ENCODE peak calls at places on chromosomes 3 and 15, in ten cellular contexts. One of them, this sample, is unnamed.
A peak's percentile ranks its signal among the peaks of the same experiment; 100 is the strongest.

GRCh38 chr3:70985572-70985971 is 598.0 kb downstream of the FOXP1 start:
- DNase-seq in fibroblast of lung: no peak
- DNase-seq in AG04450: no peak
- DNase-seq in aorta: no peak
- DNase-seq in naive thymus-derived CD4-positive, alpha-beta T cell: no peak
- DNase-seq in heart right ventricle: no peak
- DNase-seq in MM.1S: no peak
- DNase-seq in HepG2: no peak
- DNase-seq in neural progenitor cell: no peak
- DNase-seq in lower lobe of right lung: no peak
- DNase-seq in this sample: no peak

GRCh38 chr15:93055211-93055763 is 33.7 kb downstream of the RGMA start:
- DNase-seq in fibroblast of lung: no peak
- DNase-seq in AG04450: no peak
- DNase-seq in aorta: no peak
- DNase-seq in naive thymus-derived CD4-positive, alpha-beta T cell: no peak
- DNase-seq in heart right ventricle: no peak
- DNase-seq in MM.1S: no peak
- DNase-seq in HepG2: no peak
- DNase-seq in neural progenitor cell: no peak
- DNase-seq in lower lobe of right lung: no peak
- DNase-seq in this sample: no peak

GRCh38 chr3:42709621-42710020 is 7.0 kb upstream of the HHATL start:
- DNase-seq in fibroblast of lung: no peak
- DNase-seq in AG04450: no peak
- DNase-seq in aorta: peak; percentile 62
- DNase-seq in naive thymus-derived CD4-positive, alpha-beta T cell: no peak
- DNase-seq in heart right ventricle: no peak
- DNase-seq in MM.1S: no peak
- DNase-seq in HepG2: no peak
- DNase-seq in neural progenitor cell: no peak
- DNase-seq in lower lobe of right lung: peak; percentile 32
- DNase-seq in this sample: no peak

GRCh38 chr3:42690766-42691680 is 5.7 kb downstream of the KLHL40 start:
- DNase-seq in fibroblast of lung: no peak
- DNase-seq in AG04450: no peak
- DNase-seq in aorta: peak; percentile 62
- DNase-seq in naive thymus-derived CD4-positive, alpha-beta T cell: no peak
- DNase-seq in heart right ventricle: no peak
- DNase-seq in MM.1S: no peak
- DNase-seq in HepG2: no peak
- DNase-seq in neural progenitor cell: no peak
- DNase-seq in lower lobe of right lung: peak; percentile 39
- DNase-seq in this sample: no peak

GRCh38 chr3:16658004-16658932 is 53.0 kb upstream of the DAZL start:
- DNase-seq in fibroblast of lung: no peak
- DNase-seq in AG04450: no peak
- DNase-seq in aorta: no peak
- DNase-seq in naive thymus-derived CD4-positive, alpha-beta T cell: no peak
- DNase-seq in heart right ventricle: no peak
- DNase-seq in MM.1S: no peak
- DNase-seq in HepG2: no peak
- DNase-seq in neural progenitor cell: peak; percentile 89
- DNase-seq in lower lobe of right lung: no peak
- DNase-seq in this sample: no peak

GRCh38 chr15:43144512-43144911 is 11.1 kb downstream of the TMEM62 start:
- DNase-seq in fibroblast of lung: no peak
- DNase-seq in AG04450: no peak
- DNase-seq in aorta: no peak
- DNase-seq in naive thymus-derived CD4-positive, alpha-beta T cell: no peak
- DNase-seq in heart right ventricle: no peak
- DNase-seq in MM.1S: no peak
- DNase-seq in HepG2: no peak
- DNase-seq in neural progenitor cell: no peak
- DNase-seq in lower lobe of right lung: no peak
- DNase-seq in this sample: no peak

GRCh38 chr3:131047582-131047981 is 20.9 kb downstream of the NEK11 start:
- DNase-seq in fibroblast of lung: no peak
- DNase-seq in AG04450: no peak
- DNase-seq in aorta: no peak
- DNase-seq in naive thymus-derived CD4-positive, alpha-beta T cell: no peak
- DNase-seq in heart right ventricle: no peak
- DNase-seq in MM.1S: peak; percentile 82
- DNase-seq in HepG2: peak; percentile 19
- DNase-seq in neural progenitor cell: no peak
- DNase-seq in lower lobe of right lung: no peak
- DNase-seq in this sample: no peak

GRCh38 chr3:106397004-106397403 is 528.2 kb upstream of the CBLB start:
- DNase-seq in fibroblast of lung: no peak
- DNase-seq in AG04450: no peak
- DNase-seq in aorta: no peak
- DNase-seq in naive thymus-derived CD4-positive, alpha-beta T cell: no peak
- DNase-seq in heart right ventricle: no peak
- DNase-seq in MM.1S: no peak
- DNase-seq in HepG2: no peak
- DNase-seq in neural progenitor cell: no peak
- DNase-seq in lower lobe of right lung: no peak
- DNase-seq in this sample: no peak

GRCh38 chr3:37993067-37993809 is 2.7 kb downstream of the VILL start:
- DNase-seq in fibroblast of lung: no peak
- DNase-seq in AG04450: no peak
- DNase-seq in aorta: peak; percentile 22
- DNase-seq in naive thymus-derived CD4-positive, alpha-beta T cell: peak; percentile 12
- DNase-seq in heart right ventricle: no peak
- DNase-seq in MM.1S: no peak
- DNase-seq in HepG2: no peak
- DNase-seq in neural progenitor cell: no peak
- DNase-seq in lower lobe of right lung: no peak
- DNase-seq in this sample: no peak

GRCh38 chr3:37991109-37991508 is 523 bp downstream of the VILL start:
- DNase-seq in fibroblast of lung: no peak
- DNase-seq in AG04450: no peak
- DNase-seq in aorta: no peak
- DNase-seq in naive thymus-derived CD4-positive, alpha-beta T cell: no peak
- DNase-seq in heart right ventricle: no peak
- DNase-seq in MM.1S: no peak
- DNase-seq in HepG2: no peak
- DNase-seq in neural progenitor cell: no peak
- DNase-seq in lower lobe of right lung: no peak
- DNase-seq in this sample: no peak

GRCh38 chr3:37991823-37992222 is 1.2 kb downstream of the VILL start:
- DNase-seq in fibroblast of lung: no peak
- DNase-seq in AG04450: no peak
- DNase-seq in aorta: peak; percentile 45
- DNase-seq in naive thymus-derived CD4-positive, alpha-beta T cell: no peak
- DNase-seq in heart right ventricle: no peak
- DNase-seq in MM.1S: no peak
- DNase-seq in HepG2: no peak
- DNase-seq in neural progenitor cell: no peak
- DNase-seq in lower lobe of right lung: no peak
- DNase-seq in this sample: no peak

GRCh38 chr3:37993811-37994638 is 3.4 kb downstream of the VILL start:
- DNase-seq in fibroblast of lung: peak; percentile 79
- DNase-seq in AG04450: no peak
- DNase-seq in aorta: peak; percentile 95
- DNase-seq in naive thymus-derived CD4-positive, alpha-beta T cell: peak; percentile 54
- DNase-seq in heart right ventricle: peak; percentile 81
- DNase-seq in MM.1S: peak; percentile 69
- DNase-seq in HepG2: no peak
- DNase-seq in neural progenitor cell: peak; percentile 61
- DNase-seq in lower lobe of right lung: peak; percentile 91
- DNase-seq in this sample: peak; percentile 77

DNA sequence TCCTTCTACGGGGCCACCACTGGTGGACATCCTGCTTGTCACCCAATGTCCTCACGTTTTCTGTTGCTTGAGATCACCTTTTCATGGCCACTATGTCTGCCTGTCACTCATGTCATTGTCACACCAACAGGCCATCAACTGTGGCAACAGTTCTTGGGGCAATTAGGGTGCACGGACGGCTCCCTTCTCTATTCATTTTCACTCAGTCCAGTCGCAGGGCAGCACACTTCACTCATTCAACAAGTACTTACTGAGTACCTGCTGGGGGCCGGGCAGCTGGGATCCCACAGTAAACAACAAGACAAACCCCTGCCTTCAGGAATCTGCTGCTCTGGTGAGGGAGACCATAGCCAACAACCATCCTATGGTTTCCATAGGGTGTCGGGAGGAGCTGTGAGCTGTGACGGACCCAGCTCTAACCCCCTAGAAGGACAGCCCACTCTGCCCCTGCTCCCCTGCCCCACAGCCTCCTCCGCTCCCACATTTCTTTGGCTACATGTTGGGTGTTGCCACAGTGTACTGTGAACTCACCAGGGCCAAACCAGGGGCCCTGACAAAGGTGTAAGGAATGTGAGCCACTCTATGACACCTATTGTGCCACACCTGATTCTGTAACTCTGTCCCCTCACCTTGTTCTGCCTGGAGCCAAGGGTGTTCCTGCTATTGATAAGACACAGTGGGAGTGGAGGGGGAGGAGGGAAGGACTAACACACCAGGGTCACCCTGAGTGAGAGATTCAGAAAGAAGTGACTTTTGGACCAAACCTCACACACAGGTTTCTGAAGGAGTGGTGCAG is 1.9 kb downstream of the VILL start:
- DNase-seq in fibroblast of lung: no peak
- DNase-seq in AG04450: no peak
- DNase-seq in aorta: peak; percentile 47
- DNase-seq in naive thymus-derived CD4-positive, alpha-beta T cell: no peak
- DNase-seq in heart right ventricle: no peak
- DNase-seq in MM.1S: no peak
- DNase-seq in HepG2: peak; percentile 48
- DNase-seq in neural progenitor cell: no peak
- DNase-seq in lower lobe of right lung: no peak
- DNase-seq in this sample: peak; percentile 16
- H3K27ac ChIP-seq in fibroblast of lung: no peak overlapping the region
- H3K27ac ChIP-seq in AG04450: no peak overlapping the region
- H3K27ac ChIP-seq in aorta: no peak overlapping the region
- H3K27ac ChIP-seq in naive thymus-derived CD4-positive, alpha-beta T cell: no peak overlapping the region
- H3K27ac ChIP-seq in heart right ventricle: no peak overlapping the region
- H3K27ac ChIP-seq in MM.1S: no peak overlapping the region
- H3K27ac ChIP-seq in HepG2: no peak overlapping the region
- H3K27ac ChIP-seq in neural progenitor cell: no peak overlapping the region
- H3K27ac ChIP-seq in lower lobe of right lung: no peak overlapping the region
- H3K27ac ChIP-seq in this sample: no peak overlapping the region

DNA sequence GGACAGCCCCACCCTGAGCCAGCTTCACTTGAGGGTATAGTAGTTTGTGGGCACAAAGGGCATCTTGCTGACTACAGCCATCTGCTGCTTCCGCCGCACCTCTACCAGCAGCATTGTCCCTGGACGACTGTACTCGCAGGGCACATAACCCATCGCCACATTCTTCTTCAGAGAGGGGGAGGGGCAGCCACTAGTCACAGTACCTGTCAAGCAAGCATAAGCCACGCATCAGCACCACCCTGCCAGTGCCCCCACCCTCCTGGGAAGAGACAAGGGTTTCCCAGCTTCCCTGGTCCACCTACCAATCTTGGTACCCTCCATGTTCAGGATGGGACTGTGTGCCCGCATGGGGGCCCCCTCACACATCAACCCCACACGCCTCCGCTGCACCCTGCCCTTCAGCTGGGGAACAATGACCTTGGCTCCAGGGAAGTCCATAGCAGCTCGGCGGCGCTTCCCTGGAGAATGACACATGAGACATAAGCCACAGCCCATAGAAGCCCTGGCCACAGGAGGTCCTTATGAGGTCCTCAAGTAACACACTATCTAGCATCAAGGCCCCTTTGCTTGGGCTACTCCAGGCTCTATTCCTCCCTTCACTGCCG is 4.7 kb downstream of the AMT start:
- DNase-seq in fibroblast of lung: no peak
- DNase-seq in AG04450: no peak
- DNase-seq in aorta: no peak
- DNase-seq in naive thymus-derived CD4-positive, alpha-beta T cell: no peak
- DNase-seq in heart right ventricle: no peak
- DNase-seq in MM.1S: no peak
- DNase-seq in HepG2: no peak
- DNase-seq in neural progenitor cell: no peak
- DNase-seq in lower lobe of right lung: no peak
- DNase-seq in this sample: no peak
- H3K27ac ChIP-seq in fibroblast of lung: no peak overlapping the region
- H3K27ac ChIP-seq in AG04450: no peak overlapping the region
- H3K27ac ChIP-seq in aorta: no peak overlapping the region
- H3K27ac ChIP-seq in naive thymus-derived CD4-positive, alpha-beta T cell: peak overlapping the region; percentile 81
- H3K27ac ChIP-seq in heart right ventricle: peak overlapping the region; percentile 7
- H3K27ac ChIP-seq in MM.1S: no peak overlapping the region
- H3K27ac ChIP-seq in HepG2: no peak overlapping the region
- H3K27ac ChIP-seq in neural progenitor cell: no peak overlapping the region
- H3K27ac ChIP-seq in lower lobe of right lung: peak overlapping the region; percentile 73
- H3K27ac ChIP-seq in this sample: no peak overlapping the region

DNA sequence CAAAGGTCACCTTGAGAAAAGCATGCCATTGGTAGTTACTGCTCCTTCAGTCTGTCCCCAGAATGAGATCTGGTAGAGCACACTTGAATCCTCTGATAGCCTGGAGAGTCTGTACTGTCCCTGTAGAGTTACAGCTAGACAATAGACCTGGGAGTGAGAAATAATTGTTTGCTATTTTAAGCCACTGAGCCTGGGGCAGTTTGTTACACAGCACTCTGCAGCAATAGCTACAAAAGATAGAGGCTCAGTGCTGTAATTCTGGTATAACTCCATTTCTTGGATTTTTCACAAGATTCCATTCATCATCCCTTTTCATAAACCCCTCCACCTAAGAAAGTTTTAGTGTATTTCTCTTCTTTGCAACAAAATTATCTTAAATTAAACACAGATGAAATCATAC is 242.7 kb upstream of the ARRDC4 start:
- DNase-seq in fibroblast of lung: no peak
- DNase-seq in AG04450: no peak
- DNase-seq in aorta: no peak
- DNase-seq in naive thymus-derived CD4-positive, alpha-beta T cell: no peak
- DNase-seq in heart right ventricle: no peak
- DNase-seq in MM.1S: no peak
- DNase-seq in HepG2: no peak
- DNase-seq in neural progenitor cell: no peak
- DNase-seq in lower lobe of right lung: no peak
- DNase-seq in this sample: no peak
- H3K27ac ChIP-seq in fibroblast of lung: no peak overlapping the region
- H3K27ac ChIP-seq in AG04450: no peak overlapping the region
- H3K27ac ChIP-seq in aorta: no peak overlapping the region
- H3K27ac ChIP-seq in naive thymus-derived CD4-positive, alpha-beta T cell: no peak overlapping the region
- H3K27ac ChIP-seq in heart right ventricle: no peak overlapping the region
- H3K27ac ChIP-seq in MM.1S: no peak overlapping the region
- H3K27ac ChIP-seq in HepG2: no peak overlapping the region
- H3K27ac ChIP-seq in neural progenitor cell: no peak overlapping the region
- H3K27ac ChIP-seq in lower lobe of right lung: no peak overlapping the region
- H3K27ac ChIP-seq in this sample: no peak overlapping the region

GRCh38 chr15:82692171-82692570 is 17.5 kb downstream of the AP3B2 start:
- DNase-seq in fibroblast of lung: no peak
- DNase-seq in AG04450: no peak
- DNase-seq in aorta: no peak
- DNase-seq in naive thymus-derived CD4-positive, alpha-beta T cell: no peak
- DNase-seq in heart right ventricle: no peak
- DNase-seq in MM.1S: no peak
- DNase-seq in HepG2: no peak
- DNase-seq in neural progenitor cell: no peak
- DNase-seq in lower lobe of right lung: no peak
- DNase-seq in this sample: no peak

GRCh38 chr15:82689147-82689546 is 20.5 kb downstream of the AP3B2 start:
- DNase-seq in fibroblast of lung: no peak
- DNase-seq in AG04450: no peak
- DNase-seq in aorta: no peak
- DNase-seq in naive thymus-derived CD4-positive, alpha-beta T cell: no peak
- DNase-seq in heart right ventricle: no peak
- DNase-seq in MM.1S: no peak
- DNase-seq in HepG2: no peak
- DNase-seq in neural progenitor cell: no peak
- DNase-seq in lower lobe of right lung: no peak
- DNase-seq in this sample: no peak

GRCh38 chr15:82688691-82689090 is 21.0 kb downstream of the AP3B2 start:
- DNase-seq in fibroblast of lung: no peak
- DNase-seq in AG04450: no peak
- DNase-seq in aorta: no peak
- DNase-seq in naive thymus-derived CD4-positive, alpha-beta T cell: no peak
- DNase-seq in heart right ventricle: no peak
- DNase-seq in MM.1S: no peak
- DNase-seq in HepG2: no peak
- DNase-seq in neural progenitor cell: no peak
- DNase-seq in lower lobe of right lung: no peak
- DNase-seq in this sample: no peak
- H3K27ac ChIP-seq in fibroblast of lung: no peak overlapping the region
- H3K27ac ChIP-seq in AG04450: no peak overlapping the region
- H3K27ac ChIP-seq in aorta: no peak overlapping the region
- H3K27ac ChIP-seq in naive thymus-derived CD4-positive, alpha-beta T cell: no peak overlapping the region
- H3K27ac ChIP-seq in heart right ventricle: no peak overlapping the region
- H3K27ac ChIP-seq in MM.1S: no peak overlapping the region
- H3K27ac ChIP-seq in HepG2: no peak overlapping the region
- H3K27ac ChIP-seq in neural progenitor cell: no peak overlapping the region
- H3K27ac ChIP-seq in lower lobe of right lung: no peak overlapping the region
- H3K27ac ChIP-seq in this sample: no peak overlapping the region

This sample was measured in adrenal gland.